ENCODE peak calls at places on chromosome 11, in ten cellular contexts. One of them, this sample, is unnamed.

GRCh38 chr11:36213050-36213840 is 76.0 kb downstream of the COMMD9 start:
- DNase-seq in HCT116: no peak
- DNase-seq in body of pancreas: no peak
- DNase-seq in A549: no peak
- DNase-seq in transverse colon: no peak
- DNase-seq in testis: no peak
- DNase-seq in IMR-90: no peak
- DNase-seq in ovary: no peak
- DNase-seq in K562: no peak
- DNase-seq in Peyer's patch: no peak
- DNase-seq in this sample: no peak

GRCh38 chr11:113137735-113138529 is 176.5 kb upstream of the TTC12 start:
- DNase-seq in ovary: no peak
- DNase-seq in K562: no peak
- DNase-seq in IMR-90: no peak
- DNase-seq in transverse colon: no peak
- DNase-seq in testis: no peak
- DNase-seq in Peyer's patch: no peak
- DNase-seq in HCT116: no peak
- DNase-seq in body of pancreas: no peak
- DNase-seq in A549: no peak
- DNase-seq in this sample: no peak

GRCh38 chr11:38384568-38384967 is 1786.5 kb upstream of the RAG2 start:
- DNase-seq in testis: no peak
- DNase-seq in HCT116: no peak
- DNase-seq in IMR-90: no peak
- DNase-seq in K562: no peak
- DNase-seq in transverse colon: no peak
- DNase-seq in body of pancreas: no peak
- DNase-seq in ovary: no peak
- DNase-seq in Peyer's patch: no peak
- DNase-seq in A549: no peak
- DNase-seq in this sample: no peak

GRCh38 chr11:45085657-45086501 is 60.6 kb upstream of the PRDM11 start:
- DNase-seq in testis: no peak
- DNase-seq in K562: no peak
- DNase-seq in IMR-90: no peak
- DNase-seq in transverse colon: no peak
- DNase-seq in A549: no peak
- DNase-seq in body of pancreas: no peak
- DNase-seq in Peyer's patch: no peak
- DNase-seq in HCT116: no peak
- DNase-seq in ovary: no peak
- DNase-seq in this sample: no peak

GRCh38 chr11:104096900-104097299 is 60.5 kb downstream of the DDI1 start:
- DNase-seq in A549: no peak
- DNase-seq in ovary: no peak
- DNase-seq in IMR-90: no peak
- DNase-seq in testis: no peak
- DNase-seq in transverse colon: no peak
- DNase-seq in HCT116: no peak
- DNase-seq in Peyer's patch: no peak
- DNase-seq in body of pancreas: no peak
- DNase-seq in K562: no peak
- DNase-seq in this sample: no peak

GRCh38 chr11:87451400-87451799 is 413.7 kb downstream of the TMEM135 start:
- DNase-seq in body of pancreas: no peak
- DNase-seq in HCT116: no peak
- DNase-seq in Peyer's patch: no peak
- DNase-seq in ovary: no peak
- DNase-seq in testis: peak; percentile 51
- DNase-seq in A549: no peak
- DNase-seq in transverse colon: no peak
- DNase-seq in IMR-90: peak; percentile 33
- DNase-seq in K562: no peak
- DNase-seq in this sample: no peak

GRCh38 chr11:107998761-107999160 is 9.9 kb upstream of the CUL5 start:
- DNase-seq in Peyer's patch: no peak
- DNase-seq in IMR-90: no peak
- DNase-seq in HCT116: no peak
- DNase-seq in A549: no peak
- DNase-seq in testis: no peak
- DNase-seq in K562: no peak
- DNase-seq in ovary: no peak
- DNase-seq in transverse colon: no peak
- DNase-seq in body of pancreas: no peak
- DNase-seq in this sample: no peak

GRCh38 chr11:118398797-118399564 is 2.4 kb upstream of the ATP5MG start:
- DNase-seq in A549: no peak
- DNase-seq in HCT116: no peak
- DNase-seq in Peyer's patch: no peak
- DNase-seq in body of pancreas: no peak
- DNase-seq in ovary: no peak
- DNase-seq in IMR-90: peak; percentile 26
- DNase-seq in transverse colon: no peak
- DNase-seq in testis: no peak
- DNase-seq in K562: no peak
- DNase-seq in this sample: no peak

GRCh38 chr11:116199182-116199581 is 573.6 kb downstream of the BUD13 start:
- DNase-seq in Peyer's patch: no peak
- DNase-seq in ovary: no peak
- DNase-seq in HCT116: no peak
- DNase-seq in IMR-90: no peak
- DNase-seq in testis: no peak
- DNase-seq in A549: no peak
- DNase-seq in K562: no peak
- DNase-seq in body of pancreas: no peak
- DNase-seq in transverse colon: no peak
- DNase-seq in this sample: no peak

GRCh38 chr11:77705195-77705876 is 67.7 kb upstream of the CLNS1A start:
- DNase-seq in transverse colon: no peak
- DNase-seq in IMR-90: peak; percentile 69
- DNase-seq in ovary: no peak
- DNase-seq in Peyer's patch: no peak
- DNase-seq in body of pancreas: no peak
- DNase-seq in HCT116: peak; percentile 71
- DNase-seq in K562: peak; percentile 44
- DNase-seq in A549: peak; percentile 17
- DNase-seq in testis: no peak
- DNase-seq in this sample: no peak

GRCh38 chr11:102384419-102385052 is 37.5 kb downstream of the BIRC2 start:
- DNase-seq in IMR-90: no peak
- DNase-seq in ovary: peak; percentile 49
- DNase-seq in transverse colon: no peak
- DNase-seq in K562: peak; percentile 53
- DNase-seq in Peyer's patch: no peak
- DNase-seq in testis: peak; percentile 62
- DNase-seq in A549: no peak
- DNase-seq in body of pancreas: no peak
- DNase-seq in HCT116: no peak
- DNase-seq in this sample: no peak

GRCh38 chr11:128859563-128860441 is 7.3 kb downstream of the KCNJ1 start:
- DNase-seq in A549: peak; percentile 24
- DNase-seq in transverse colon: peak; percentile 71
- DNase-seq in testis: peak; percentile 95
- DNase-seq in ovary: peak; percentile 75
- DNase-seq in HCT116: peak; percentile 68
- DNase-seq in body of pancreas: peak; percentile 93
- DNase-seq in K562: peak; percentile 61
- DNase-seq in Peyer's patch: peak; percentile 89
- DNase-seq in IMR-90: peak; percentile 47
- DNase-seq in this sample: no peak

DNA sequence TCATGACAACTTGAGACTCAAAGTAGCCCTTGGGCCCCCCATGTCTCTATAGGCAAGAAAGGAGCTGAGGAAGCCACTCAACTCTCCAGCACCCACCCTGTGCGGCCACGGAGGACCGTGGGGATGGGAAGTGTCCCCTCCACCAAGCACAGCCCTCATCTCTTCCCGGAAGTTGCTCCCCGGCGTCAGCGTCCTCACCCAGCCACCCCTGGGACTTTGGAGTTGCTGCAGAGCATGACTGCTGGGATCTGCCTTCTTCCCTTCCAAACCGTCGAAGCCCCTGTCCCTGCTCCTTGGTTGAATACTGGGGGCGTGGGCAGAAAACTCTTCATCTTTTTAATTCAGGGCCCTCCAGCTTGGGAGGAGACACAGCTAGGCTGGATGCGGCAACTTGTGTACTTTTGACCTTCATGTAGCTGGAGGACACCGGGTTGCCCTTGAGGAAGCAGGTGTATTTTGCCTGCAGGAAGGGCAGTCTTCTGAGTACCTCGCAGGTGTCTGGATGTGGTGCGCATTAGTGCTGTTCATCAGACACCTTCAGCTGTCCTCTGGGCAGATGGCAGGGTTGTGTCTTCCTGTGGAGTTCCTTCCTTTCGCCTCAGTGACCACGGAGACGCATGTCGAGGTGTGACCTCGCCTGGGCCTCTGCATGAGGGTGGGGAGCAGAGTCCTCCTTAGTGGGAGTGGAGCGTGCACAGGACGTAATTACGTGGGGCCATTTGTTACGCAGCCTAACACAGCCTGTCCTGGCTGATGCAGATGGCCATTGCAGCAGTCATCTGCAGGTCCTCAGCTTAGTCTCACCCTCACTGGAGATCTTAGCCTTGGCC is 12.2 kb upstream of the IFITM3 start:
- DNase-seq in IMR-90: no peak
- DNase-seq in A549: no peak
- DNase-seq in HCT116: no peak
- DNase-seq in Peyer's patch: no peak
- DNase-seq in transverse colon: no peak
- DNase-seq in testis: no peak
- DNase-seq in body of pancreas: no peak
- DNase-seq in K562: no peak
- DNase-seq in ovary: no peak
- DNase-seq in this sample: no peak
- H3K4me3 ChIP-seq in IMR-90: no peak overlapping the region
- H3K4me3 ChIP-seq in A549: no peak overlapping the region
- H3K4me3 ChIP-seq in HCT116: no peak overlapping the region
- H3K4me3 ChIP-seq in Peyer's patch: no peak overlapping the region
- H3K4me3 ChIP-seq in transverse colon: no peak overlapping the region
- H3K4me3 ChIP-seq in testis: no peak overlapping the region
- H3K4me3 ChIP-seq in body of pancreas: no peak overlapping the region
- H3K4me3 ChIP-seq in K562: no peak overlapping the region
- H3K4me3 ChIP-seq in ovary: no peak overlapping the region
- H3K4me3 ChIP-seq in this sample: no peak overlapping the region

GRCh38 chr11:93614111-93614784 is 47.2 kb upstream of the CEP295 start:
- DNase-seq in ovary: no peak
- DNase-seq in transverse colon: no peak
- DNase-seq in HCT116: peak; percentile 43
- DNase-seq in A549: peak; percentile 8
- DNase-seq in Peyer's patch: no peak
- DNase-seq in body of pancreas: no peak
- DNase-seq in IMR-90: no peak
- DNase-seq in K562: peak; percentile 52
- DNase-seq in testis: no peak
- DNase-seq in this sample: no peak
- H3K27ac ChIP-seq in ovary: no peak overlapping the region
- H3K27ac ChIP-seq in transverse colon: no peak overlapping the region
- H3K27ac ChIP-seq in HCT116: no peak overlapping the region
- H3K27ac ChIP-seq in A549: no peak overlapping the region
- H3K27ac ChIP-seq in Peyer's patch: no peak overlapping the region
- H3K27ac ChIP-seq in body of pancreas: no peak overlapping the region
- H3K27ac ChIP-seq in IMR-90: no peak overlapping the region
- H3K27ac ChIP-seq in K562: no peak overlapping the region
- H3K27ac ChIP-seq in testis: no peak overlapping the region
- H3K27ac ChIP-seq in this sample: no peak overlapping the region

GRCh38 chr11:62190011-62190410 is at the start of gene SCGB1D1:
- DNase-seq in HCT116: no peak
- DNase-seq in Peyer's patch: no peak
- DNase-seq in testis: no peak
- DNase-seq in A549: no peak
- DNase-seq in K562: no peak
- DNase-seq in transverse colon: no peak
- DNase-seq in body of pancreas: no peak
- DNase-seq in IMR-90: no peak
- DNase-seq in ovary: no peak
- DNase-seq in this sample: no peak

GRCh38 chr11:62193954-62194353 is 3.9 kb downstream of the SCGB1D1 start:
- DNase-seq in A549: no peak
- DNase-seq in IMR-90: no peak
- DNase-seq in transverse colon: no peak
- DNase-seq in Peyer's patch: no peak
- DNase-seq in body of pancreas: no peak
- DNase-seq in K562: no peak
- DNase-seq in testis: no peak
- DNase-seq in ovary: no peak
- DNase-seq in HCT116: no peak
- DNase-seq in this sample: no peak

GRCh38 chr11:62201376-62201775 is 7.1 kb upstream of the SCGB2A1 start:
- DNase-seq in K562: no peak
- DNase-seq in Peyer's patch: no peak
- DNase-seq in testis: no peak
- DNase-seq in A549: no peak
- DNase-seq in transverse colon: no peak
- DNase-seq in ovary: no peak
- DNase-seq in IMR-90: no peak
- DNase-seq in HCT116: no peak
- DNase-seq in body of pancreas: peak; percentile 10
- DNase-seq in this sample: no peak

GRCh38 chr11:62195945-62196344 is 5.9 kb downstream of the SCGB1D1 start:
- DNase-seq in HCT116: no peak
- DNase-seq in transverse colon: no peak
- DNase-seq in A549: no peak
- DNase-seq in Peyer's patch: no peak
- DNase-seq in K562: peak; percentile 39
- DNase-seq in testis: no peak
- DNase-seq in ovary: no peak
- DNase-seq in IMR-90: no peak
- DNase-seq in body of pancreas: no peak
- DNase-seq in this sample: no peak
- TF ChIP-seq POLR2A in HCT116: no peak
- TF ChIP-seq POLR2A in transverse colon: no peak
- TF ChIP-seq POLR2A in A549: no peak
- TF ChIP-seq POLR2A in Peyer's patch: no peak
- TF ChIP-seq POLR2A in K562: no peak
- TF ChIP-seq POLR2A in testis: no peak
- TF ChIP-seq POLR2A in ovary: no peak
- TF ChIP-seq POLR2A in IMR-90: no peak
- TF ChIP-seq POLR2A in body of pancreas: no peak
- TF ChIP-seq POLR2A in this sample: no peak

DNA sequence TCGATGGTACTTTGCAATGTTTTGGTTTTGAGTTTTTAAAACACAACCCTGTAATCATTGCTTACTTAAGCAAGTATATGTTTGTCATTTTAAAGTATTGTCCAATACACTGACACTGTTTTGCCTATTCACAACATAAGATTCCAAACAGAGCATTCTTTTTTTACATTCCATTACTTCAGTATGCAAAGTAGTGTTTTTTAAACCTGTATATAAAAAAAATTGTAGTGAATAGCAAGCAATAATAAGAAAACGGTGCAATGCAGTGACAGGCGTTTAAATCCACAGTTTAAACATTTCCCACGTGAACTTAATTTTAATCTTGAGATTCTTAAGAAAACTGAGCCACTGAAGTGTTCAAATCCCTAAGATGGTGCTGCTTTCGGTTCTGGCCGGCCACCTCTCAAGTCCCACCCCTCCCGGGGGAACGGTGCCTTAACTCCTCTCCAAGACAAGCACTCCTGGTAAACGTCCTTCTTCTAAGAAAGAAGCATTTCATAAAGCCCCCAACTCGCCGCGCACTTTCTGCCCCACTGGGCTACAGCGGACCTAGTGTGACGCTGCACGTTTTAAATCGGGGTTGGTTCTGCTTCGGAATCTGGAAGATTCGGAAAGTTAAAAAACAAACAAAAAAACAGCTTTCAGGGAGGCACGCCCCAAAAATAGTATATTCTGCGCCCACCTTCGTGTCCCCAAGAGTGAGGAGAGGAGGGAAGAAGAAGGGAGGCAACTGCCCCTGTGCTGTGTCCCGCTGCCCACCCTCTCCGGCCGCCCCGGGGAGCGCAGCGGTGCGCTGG is 2.9 kb downstream of the PGR start:
- DNase-seq in transverse colon: no peak
- DNase-seq in testis: peak; percentile 69
- DNase-seq in body of pancreas: peak; percentile 15
- DNase-seq in A549: no peak
- DNase-seq in IMR-90: no peak
- DNase-seq in HCT116: no peak
- DNase-seq in K562: peak; percentile 38
- DNase-seq in Peyer's patch: no peak
- DNase-seq in ovary: peak; percentile 54
- DNase-seq in this sample: no peak
- H3K4me3 ChIP-seq in transverse colon: peak overlapping the region; percentile 65
- H3K4me3 ChIP-seq in testis: peak overlapping the region; percentile 69
- H3K4me3 ChIP-seq in body of pancreas: no peak overlapping the region
- H3K4me3 ChIP-seq in A549: peak overlapping the region; percentile 47
- H3K4me3 ChIP-seq in IMR-90: peak overlapping the region; percentile 41
- H3K4me3 ChIP-seq in HCT116: no peak overlapping the region
- H3K4me3 ChIP-seq in K562: peak overlapping the region; percentile 54
- H3K4me3 ChIP-seq in Peyer's patch: peak overlapping the region; percentile 30
- H3K4me3 ChIP-seq in ovary: peak overlapping the region; percentile 74
- H3K4me3 ChIP-seq in this sample: peak overlapping the region; percentile 87

This sample was measured in breast epithelium.